ENCODE peak calls at places on chromosomes 3 and 15, in eight cellular contexts. A is lung; T is DND-41; P is NB4; Z is CD8-positive, alpha-beta T cell; H is bronchial epithelial cell; S is cardiac muscle cell; V is kidney epithelial cell. Q is an unnamed sample.

GRCh38 chr3:133887075-133887950 is 8.4 kb downstream of the RAB6B start:
- DNase-seq in T (no peak), S (no peak), A (peak), Z (no peak), H (no peak), V (no peak), P (no peak), Q (no peak)

GRCh38 chr15:35630570-35630969 is 84.6 kb upstream of the DPH6 start:
- DNase-seq in A (no peak), Z (no peak), T (no peak), V (no peak), P (peak), S (no peak), H (peak), Q (no peak)

GRCh38 chr3:105626739-105627138 is 242.1 kb downstream of the CBLB start:
- DNase-seq in V (no peak), P (peak), T (no peak), S (no peak), H (no peak), Z (no peak), A (no peak), Q (no peak)

GRCh38 chr3:149020839-149021252 is 29.5 kb downstream of the GYG1 start:
- DNase-seq in V (no peak), H (no peak), P (no peak), S (no peak), Z (no peak), T (no peak), A (no peak), Q (no peak)

GRCh38 chr3:20811631-20812030 is 625.6 kb upstream of the SGO1 start:
- DNase-seq in V (no peak), A (no peak), S (no peak), Z (no peak), P (no peak), T (no peak), H (no peak), Q (no peak)

GRCh38 chr15:22265961-22266360 is 185.6 kb downstream of the OR4M2 start:
- DNase-seq in Z (no peak), H (no peak), T (no peak), S (no peak), A (no peak), V (no peak), P (no peak), Q (no peak)

GRCh38 chr3:151434151-151434890 is 26.5 kb downstream of the IGSF10 start:
- DNase-seq in V (peak), T (no peak), H (peak), Z (no peak), P (no peak), A (no peak), S (no peak), Q (no peak)

GRCh38 chr3:63089735-63090134 is 188.4 kb upstream of the SYNPR start:
- DNase-seq in T (no peak), V (no peak), S (no peak), A (no peak), H (no peak), P (no peak), Z (no peak), Q (no peak)

GRCh38 chr3:88092270-88092669 is 33.2 kb downstream of the ZNF654 start:
- DNase-seq in V (no peak), Z (no peak), H (no peak), P (no peak), T (no peak), S (no peak), A (no peak), Q (no peak)

GRCh38 chr3:38117748-38118420 is 19.0 kb downstream of the ACAA1 start:
- DNase-seq in A (peak), V (no peak), Z (peak), T (peak), P (peak), H (peak), S (peak), Q (peak)

GRCh38 chr15:30922469-30923311 is 19.0 kb downstream of the FAN1 start:
- DNase-seq in V (peak), T (no peak), H (peak), Z (no peak), S (no peak), A (no peak), P (no peak), Q (peak)

GRCh38 chr3:85498177-85498576 is 539.4 kb downstream of the CADM2 start:
- DNase-seq in V (no peak), A (no peak), S (no peak), H (no peak), T (no peak), P (no peak), Z (no peak), Q (no peak)

DNA sequence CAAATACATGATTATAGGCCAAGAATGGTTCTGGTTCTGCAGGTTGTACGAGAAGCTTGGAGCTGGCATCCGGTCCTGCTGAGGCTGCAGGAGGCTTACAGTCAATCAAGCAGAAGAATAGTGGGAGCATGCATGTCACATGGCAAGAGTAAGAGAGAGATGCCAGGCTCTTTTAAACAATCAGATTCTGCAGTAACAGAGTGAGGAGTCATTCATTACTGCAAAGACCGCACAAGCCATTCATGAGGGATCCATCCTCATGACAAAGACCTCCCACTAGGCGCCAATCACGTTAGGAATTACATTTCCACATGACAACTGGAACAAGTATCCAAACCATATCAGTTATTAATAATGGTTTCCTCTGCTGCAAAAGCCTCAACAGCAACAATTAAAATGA is 536.8 kb downstream of the CADM2 start:
- DNase-seq in Z (no peak), P (no peak), S (no peak), T (no peak), A (no peak), V (no peak), H (no peak), Q (no peak)
- TF ChIP-seq CTCF in Z (no peak), P (no peak), S (no peak), T (no peak), A (no peak), V (no peak), H (no peak), Q (no peak)

GRCh38 chr3:13883681-13884080 is 3.8 kb upstream of the WNT7A start:
- DNase-seq in T (no peak), P (no peak), H (no peak), V (no peak), A (no peak), S (no peak), Z (no peak), Q (no peak)

GRCh38 chr3:13887746-13888300 is 8.0 kb upstream of the WNT7A start:
- DNase-seq in H (no peak), P (no peak), V (no peak), S (no peak), A (no peak), Z (no peak), T (no peak), Q (no peak)

GRCh38 chr3:13886593-13887129 is 6.8 kb upstream of the WNT7A start:
- DNase-seq in H (no peak), P (no peak), V (no peak), T (no peak), Z (peak), S (no peak), A (no peak), Q (no peak)

GRCh38 chr3:13884851-13885703 is 5.2 kb upstream of the WNT7A start:
- DNase-seq in T (peak), P (peak), V (no peak), S (peak), A (peak), Z (peak), H (peak), Q (no peak)

DNA sequence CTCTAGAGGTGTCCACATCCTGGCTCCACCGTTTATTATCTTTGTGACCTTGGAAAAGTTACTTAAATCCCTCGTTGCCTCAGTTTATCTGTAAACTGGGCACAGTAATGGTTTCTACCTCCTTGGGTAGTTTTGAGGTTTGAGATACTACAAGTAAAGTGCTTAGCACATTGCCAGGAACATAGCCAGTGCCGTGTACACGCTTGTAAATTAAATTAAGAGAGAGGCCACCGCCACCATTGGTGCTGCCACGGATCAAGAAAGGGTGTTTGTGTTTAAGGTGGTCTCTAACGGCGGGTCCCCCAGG is 5.8 kb upstream of the WNT7A start:
- DNase-seq in H (no peak), P (no peak), Z (no peak), V (no peak), S (no peak), A (no peak), T (no peak), Q (no peak)
- TF ChIP-seq CTCF in H (no peak), P (no peak), Z (peak), V (no peak), S (no peak), A (no peak), T (no peak), Q (no peak)

DNA sequence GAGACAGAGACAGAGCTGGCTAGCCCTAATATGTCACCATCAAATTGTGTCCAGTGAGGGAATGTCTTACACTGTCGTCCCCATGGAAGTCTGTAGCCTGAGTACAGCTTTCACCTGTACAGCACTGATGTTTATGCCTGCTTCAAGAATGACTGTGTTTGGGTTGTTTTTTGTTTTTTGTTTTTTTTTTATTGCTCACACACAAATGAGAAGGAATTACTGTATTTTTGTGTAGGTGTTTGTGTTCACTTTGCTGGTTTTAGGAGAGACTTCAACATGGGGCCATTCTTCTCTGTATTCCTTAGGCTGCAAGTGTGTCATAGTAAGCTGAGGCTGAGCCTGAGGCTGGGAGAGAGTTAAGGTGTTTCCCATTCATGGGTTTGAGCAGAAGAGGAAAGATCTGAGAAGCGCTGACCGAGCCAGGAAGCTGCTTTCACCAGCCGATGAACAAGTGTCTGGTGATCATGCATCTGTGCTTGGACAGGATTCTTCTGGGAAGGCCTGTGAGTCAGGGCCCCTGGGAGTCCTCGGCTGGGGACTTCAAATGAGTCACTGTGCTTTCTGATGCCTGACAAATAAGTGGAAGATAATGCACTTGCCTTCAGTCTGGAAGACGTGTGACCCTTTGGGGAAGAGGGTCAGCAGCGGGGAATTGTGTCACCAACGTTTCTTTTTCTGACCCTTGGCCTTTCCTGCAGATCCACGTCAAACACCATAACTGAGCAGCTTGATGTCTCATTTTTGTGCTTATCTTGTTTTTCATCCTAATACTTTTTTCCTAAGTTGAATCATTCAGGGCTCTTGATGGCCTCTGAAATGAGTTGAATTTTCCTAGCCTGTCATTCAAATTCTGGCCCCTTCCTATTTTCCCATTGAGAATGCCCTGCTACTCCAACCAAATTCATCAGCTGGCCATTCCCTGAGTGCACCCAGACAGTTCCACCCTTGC is 36.7 kb upstream of the ZBTB38 start:
- DNase-seq in H (peak), Z (no peak), T (no peak), A (peak), P (peak), V (peak), S (peak), Q (no peak)
- TF ChIP-seq CTCF in H (no peak), Z (no peak), T (no peak), A (no peak), P (no peak), V (no peak), S (no peak), Q (no peak)

GRCh38 chr15:79572691-79573340 is 140.7 kb downstream of the MINAR1 start:
- DNase-seq in T (no peak), V (no peak), A (no peak), H (no peak), S (no peak), P (no peak), Z (no peak), Q (no peak)

DNA sequence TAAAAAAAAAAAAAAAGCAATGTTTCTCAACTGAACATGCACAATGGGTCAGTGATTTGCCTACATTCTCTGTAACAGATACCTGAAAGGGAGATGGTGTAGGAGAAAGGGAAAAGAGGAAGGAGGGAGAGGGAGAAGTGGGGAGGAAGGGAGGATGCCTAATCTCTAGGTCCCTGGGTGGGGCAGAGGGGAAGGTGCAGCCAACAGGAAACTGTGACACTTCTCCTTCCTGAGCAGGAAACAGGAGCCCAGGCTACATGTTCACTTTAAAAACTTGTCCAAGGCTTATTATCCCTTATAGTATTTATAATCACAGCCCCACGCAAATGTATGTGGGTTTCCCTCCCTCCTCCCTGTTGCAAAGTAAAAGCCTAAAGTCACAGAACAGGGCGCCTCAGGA is 137.9 kb downstream of the MINAR1 start:
- DNase-seq in S (no peak), H (no peak), A (no peak), Z (no peak), V (no peak), P (no peak), T (no peak), Q (no peak)
- TF ChIP-seq CTCF in S (no peak), H (no peak), A (no peak), Z (no peak), V (no peak), P (no peak), T (no peak), Q (no peak)

DNA sequence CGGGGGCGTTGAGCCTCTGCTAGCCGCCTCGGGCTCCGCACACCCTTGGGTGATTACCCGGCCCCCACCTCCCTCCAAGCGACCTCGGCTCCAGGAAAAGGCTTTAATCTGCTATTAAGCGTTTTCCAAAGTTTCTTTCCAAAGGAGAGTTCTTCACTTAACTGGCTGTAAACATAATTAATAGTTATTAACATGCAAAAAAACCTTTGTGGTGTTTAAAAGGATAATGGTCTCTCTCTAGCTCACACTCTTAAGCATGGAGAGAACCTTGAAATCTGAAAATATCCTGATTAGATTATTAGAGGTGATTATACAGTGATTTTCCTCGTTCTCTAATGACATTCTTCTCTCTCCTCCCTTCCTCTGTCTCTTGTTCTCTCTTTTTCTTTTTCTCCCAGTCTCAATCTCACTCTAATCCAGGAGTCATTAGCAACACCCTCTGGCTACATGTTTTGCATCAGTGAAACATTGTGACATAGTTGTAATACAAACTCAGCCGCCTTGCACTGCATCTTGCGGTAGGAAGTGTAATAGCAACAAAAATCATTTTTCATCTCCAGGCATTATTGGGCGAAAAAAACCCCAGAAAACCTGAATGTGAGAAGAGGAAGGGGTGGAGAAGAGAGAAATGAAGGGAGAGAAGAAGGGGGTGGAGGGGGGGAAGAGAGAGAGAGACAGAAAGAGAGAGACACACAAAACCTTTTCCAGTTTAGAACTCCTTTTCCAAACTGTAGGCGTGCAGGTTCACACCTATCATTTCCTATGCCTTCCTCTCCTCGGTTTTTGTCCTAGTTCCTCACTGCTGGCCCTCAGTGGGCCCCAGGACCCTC is 24.4 kb downstream of the NR2F2 start:
- DNase-seq in H (peak), S (no peak), T (no peak), A (no peak), P (peak), Z (no peak), V (no peak), Q (no peak)
- TF ChIP-seq CTCF in H (peak), S (peak), T (no peak), A (no peak), P (peak), Z (no peak), V (no peak), Q (peak)